ENCODE peak calls at places on chromosome 22, in ten cellular contexts. E is heart left ventricle, L is body of pancreas, K is esophagus muscularis mucosa, V is A549, P is tibial nerve, N is uterus, H is transverse colon, M is NB4, B is H54. J is an unnamed sample.

GRCh38 chr22:19139974-19140373 is 4.5 kb downstream of the ESS2 start:
- DNase-seq in E (no peak), L (no peak), K (no peak), V (no peak), P (no peak), N (no peak), H (no peak), M (no peak), B (no peak), J (no peak)

GRCh38 chr22:36425977-36426523 is 38.3 kb upstream of the MYH9 start:
- DNase-seq in E (peak; percentile 85), L (peak; percentile 48), K (no peak), V (no peak), P (no peak), N (no peak), H (no peak), M (peak; percentile 76), B (no peak), J (no peak)

GRCh38 chr22:35301370-35301874 is 1.7 kb downstream of the TOM1 start:
- DNase-seq in E (no peak), L (peak; percentile 71), K (no peak), V (peak; percentile 44), P (no peak), N (peak; percentile 61), H (peak; percentile 39), M (peak; percentile 96), B (no peak), J (peak; percentile 66)

GRCh38 chr22:44266811-44267760 is 45.7 kb downstream of the SHISAL1 start:
- DNase-seq in E (peak; percentile 28), L (no peak), K (no peak), V (no peak), P (no peak), N (no peak), H (no peak), M (no peak), B (no peak), J (no peak)

GRCh38 chr22:23163665-23164064 is 16.6 kb upstream of the BCR start:
- DNase-seq in E (peak; percentile 41), L (no peak), K (no peak), V (no peak), P (peak; percentile 74), N (peak; percentile 46), H (peak; percentile 64), M (no peak), B (no peak), J (no peak)

GRCh38 chr22:25837288-25837900 is 95.4 kb downstream of the MYO18B start:
- DNase-seq in E (no peak), L (no peak), K (no peak), V (no peak), P (no peak), N (no peak), H (no peak), M (no peak), B (no peak), J (no peak)

GRCh38 chr22:45462034-45462655 is 40.5 kb upstream of the FBLN1 start:
- DNase-seq in E (no peak), L (no peak), K (no peak), V (no peak), P (no peak), N (no peak), H (no peak), M (peak; percentile 38), B (no peak), J (no peak)

GRCh38 chr22:48517039-48518030 is 1310.3 kb downstream of the BRD1 start:
- DNase-seq in E (no peak), L (peak; percentile 29), K (no peak), V (peak; percentile 11), P (peak; percentile 44), N (no peak), H (no peak), M (no peak), B (no peak), J (no peak)

GRCh38 chr22:47126344-47126811 is 363.9 kb downstream of the TBC1D22A start:
- DNase-seq in E (no peak), L (no peak), K (no peak), V (no peak), P (no peak), N (no peak), H (no peak), M (no peak), B (no peak), J (no peak)

GRCh38 chr22:23106906-23107367 is 34.9 kb downstream of the RSPH14 start:
- DNase-seq in E (peak; percentile 79), L (peak; percentile 54), K (no peak), V (no peak), P (no peak), N (no peak), H (no peak), M (no peak), B (no peak), J (no peak)

GRCh38 chr22:21982338-21982965 is at the start of gene TOP3B:
- DNase-seq in E (peak; percentile 89), L (peak; percentile 82), K (peak; percentile 94), V (peak; percentile 46), P (peak; percentile 55), N (peak; percentile 71), H (peak; percentile 86), M (peak; percentile 86), B (peak; percentile 60), J (peak; percentile 88)
- TF ChIP-seq POLR2A in E (no peak), L (peak; percentile 56), K (no peak), V (peak; percentile 82), P (no peak), N (peak; percentile 36), H (peak; percentile 49), M (peak; percentile 76), B (peak; percentile 62), J (peak; percentile 49)

DNA sequence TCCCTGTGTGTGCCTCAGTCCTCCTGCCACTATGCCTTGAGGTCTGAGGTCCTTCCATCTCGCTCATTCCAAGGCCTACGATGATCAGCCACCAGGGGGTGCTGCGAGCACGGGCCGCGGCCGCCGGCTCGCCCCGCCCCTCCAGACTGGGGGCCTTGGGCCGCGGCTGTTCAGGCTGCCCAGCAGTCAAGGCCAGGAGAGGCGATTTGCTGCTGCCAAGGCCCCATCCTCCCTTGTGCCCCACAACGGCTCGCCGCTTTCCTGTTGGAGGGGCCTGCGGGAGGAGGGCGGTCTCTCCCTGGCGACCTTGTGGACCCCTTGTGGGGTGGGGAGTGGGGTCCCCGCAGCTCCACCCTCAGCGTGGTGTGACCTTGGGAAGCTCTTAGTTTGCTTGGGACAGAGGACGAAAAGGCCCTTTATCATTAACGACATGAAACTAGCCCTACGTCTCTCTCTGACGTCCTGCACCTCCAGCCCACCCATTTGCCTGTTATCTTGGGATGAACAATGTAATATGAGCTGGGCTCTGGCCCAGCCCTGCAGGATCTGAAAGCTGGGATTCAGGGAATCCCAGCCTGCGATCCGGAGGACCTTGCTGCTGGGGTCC is 5.4 kb upstream of the GALR3 start:
- DNase-seq in E (peak; percentile 88), L (peak; percentile 87), K (peak; percentile 96), V (peak; percentile 69), P (peak; percentile 76), N (peak; percentile 79), H (peak; percentile 90), M (peak; percentile 74), B (peak; percentile 83), J (peak; percentile 91)
- TF ChIP-seq POLR2A in E (no peak), L (peak; percentile 18), K (no peak), V (no peak), P (no peak), N (peak; percentile 26), H (no peak), M (no peak), B (no peak), J (no peak)

GRCh38 chr22:43153916-43154315 is 2.6 kb downstream of the TSPO start:
- DNase-seq in E (no peak), L (no peak), K (no peak), V (no peak), P (no peak), N (no peak), H (no peak), M (peak; percentile 62), B (no peak), J (no peak)

GRCh38 chr22:43152001-43152354 is 619 bp downstream of the TSPO start:
- DNase-seq in E (no peak), L (no peak), K (no peak), V (no peak), P (no peak), N (no peak), H (no peak), M (no peak), B (no peak), J (no peak)

GRCh38 chr22:43152355-43153071 is 1.2 kb downstream of the TSPO start:
- DNase-seq in E (peak; percentile 87), L (peak; percentile 84), K (no peak), V (no peak), P (peak; percentile 53), N (peak; percentile 60), H (peak; percentile 88), M (peak; percentile 58), B (peak; percentile 65), J (peak; percentile 89)

GRCh38 chr22:43150731-43151206 is 590 bp upstream of the TSPO start:
- DNase-seq in E (no peak), L (no peak), K (no peak), V (no peak), P (no peak), N (no peak), H (no peak), M (no peak), B (no peak), J (no peak)

GRCh38 chr22:43151251-43152000 is at the start of gene TSPO:
- DNase-seq in E (peak; percentile 91), L (peak; percentile 73), K (peak; percentile 95), V (peak; percentile 46), P (peak; percentile 70), N (peak; percentile 70), H (peak; percentile 84), M (peak; percentile 53), B (peak; percentile 54), J (peak; percentile 91)
- TF ChIP-seq POLR2A in E (no peak), L (peak; percentile 67), K (peak; percentile 21), V (peak; percentile 58), P (peak; percentile 39), N (peak; percentile 42), H (peak; percentile 62), M (peak; percentile 17), B (peak; percentile 73), J (no peak)

GRCh38 chr22:41285441-41285819 is 557 bp downstream of the RANGAP1 start:
- DNase-seq in E (peak; percentile 54), L (peak; percentile 74), K (no peak), V (no peak), P (no peak), N (no peak), H (peak; percentile 68), M (peak; percentile 87), B (peak; percentile 77), J (peak; percentile 30)
- TF ChIP-seq POLR2A in E (no peak), L (no peak), K (no peak), V (no peak), P (no peak), N (no peak), H (no peak), M (no peak), B (no peak), J (no peak)

DNA sequence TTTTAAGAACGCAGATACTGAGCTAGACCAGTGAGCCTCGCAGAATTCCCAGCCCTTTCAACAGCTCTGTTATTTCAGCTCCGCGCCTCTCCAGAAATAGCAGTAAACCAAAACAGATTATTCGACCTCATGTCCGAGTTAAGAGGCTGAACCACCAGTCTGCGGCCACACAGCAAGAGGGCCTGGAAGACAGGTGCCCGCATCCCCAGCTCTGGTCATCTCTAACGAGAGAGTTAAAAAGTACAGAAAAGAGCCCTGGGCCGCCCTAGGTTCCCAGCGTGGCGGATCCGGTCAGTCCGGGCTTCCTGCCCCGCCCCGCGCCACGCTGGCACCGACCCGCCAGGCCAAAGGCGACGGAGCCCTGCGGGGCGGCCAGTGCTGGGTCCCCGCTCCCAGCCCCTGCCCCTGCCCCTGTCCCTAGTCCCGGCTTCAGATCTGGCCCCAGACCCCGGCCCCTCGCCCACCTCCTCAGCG is 498 bp downstream of the XBP1 start:
- DNase-seq in E (peak; percentile 84), L (peak; percentile 59), K (no peak), V (no peak), P (peak; percentile 40), N (peak; percentile 70), H (peak; percentile 73), M (peak; percentile 52), B (peak; percentile 46), J (peak; percentile 84)
- TF ChIP-seq POLR2A in E (no peak), L (no peak), K (no peak), V (no peak), P (no peak), N (no peak), H (no peak), M (no peak), B (no peak), J (no peak)